ENCODE peak calls at places on chromosomes 7 and 10, in ten cellular contexts. One of them, this sample, is unnamed. For H3K9me3, the result is how much of the 10 kb centered on the place peaks cover.

GRCh38 chr7:155589001-155589980 is 42.9 kb upstream of the CNPY1 start:
- DNase-seq in heart left ventricle: no peak
- DNase-seq in aorta: no peak
- DNase-seq in naive thymus-derived CD4-positive, alpha-beta T cell: no peak
- DNase-seq in spleen: peak
- DNase-seq in A549: no peak
- DNase-seq in tibial artery: peak
- DNase-seq in neural progenitor cell: no peak
- DNase-seq in CD4-positive, alpha-beta memory T cell: no peak
- DNase-seq in IMR-90: no peak
- DNase-seq in this sample: no peak

GRCh38 chr7:140506788-140507464 is 27.6 kb upstream of the MKRN1 start:
- DNase-seq in naive thymus-derived CD4-positive, alpha-beta T cell: no peak
- DNase-seq in IMR-90: peak
- DNase-seq in CD4-positive, alpha-beta memory T cell: no peak
- DNase-seq in A549: peak
- DNase-seq in aorta: no peak
- DNase-seq in spleen: no peak
- DNase-seq in tibial artery: peak
- DNase-seq in heart left ventricle: peak
- DNase-seq in neural progenitor cell: peak
- DNase-seq in this sample: no peak

GRCh38 chr10:3538850-3539531 is 246.0 kb downstream of the KLF6 start:
- DNase-seq in tibial artery: peak
- DNase-seq in A549: peak
- DNase-seq in spleen: no peak
- DNase-seq in naive thymus-derived CD4-positive, alpha-beta T cell: no peak
- DNase-seq in heart left ventricle: no peak
- DNase-seq in CD4-positive, alpha-beta memory T cell: no peak
- DNase-seq in IMR-90: peak
- DNase-seq in aorta: peak
- DNase-seq in neural progenitor cell: peak
- DNase-seq in this sample: no peak

GRCh38 chr7:28687631-28688030 is 270.5 kb downstream of the TRIL start:
- DNase-seq in neural progenitor cell: no peak
- DNase-seq in IMR-90: no peak
- DNase-seq in spleen: no peak
- DNase-seq in A549: no peak
- DNase-seq in aorta: no peak
- DNase-seq in tibial artery: no peak
- DNase-seq in naive thymus-derived CD4-positive, alpha-beta T cell: no peak
- DNase-seq in heart left ventricle: no peak
- DNase-seq in CD4-positive, alpha-beta memory T cell: no peak
- DNase-seq in this sample: no peak

GRCh38 chr7:74449809-74450397 is 3.8 kb upstream of the GTF2IRD1 start:
- DNase-seq in CD4-positive, alpha-beta memory T cell: peak
- DNase-seq in neural progenitor cell: peak
- DNase-seq in aorta: no peak
- DNase-seq in A549: peak
- DNase-seq in spleen: no peak
- DNase-seq in IMR-90: peak
- DNase-seq in tibial artery: no peak
- DNase-seq in naive thymus-derived CD4-positive, alpha-beta T cell: peak
- DNase-seq in heart left ventricle: peak
- DNase-seq in this sample: peak

GRCh38 chr7:35753761-35754603 is 46.9 kb upstream of the SEPTIN7 start:
- DNase-seq in CD4-positive, alpha-beta memory T cell: no peak
- DNase-seq in spleen: no peak
- DNase-seq in IMR-90: peak
- DNase-seq in aorta: no peak
- DNase-seq in heart left ventricle: peak
- DNase-seq in A549: no peak
- DNase-seq in tibial artery: no peak
- DNase-seq in neural progenitor cell: no peak
- DNase-seq in naive thymus-derived CD4-positive, alpha-beta T cell: no peak
- DNase-seq in this sample: no peak

GRCh38 chr7:64098-64521 is 128.3 kb upstream of the FAM20C start:
- DNase-seq in neural progenitor cell: peak
- DNase-seq in naive thymus-derived CD4-positive, alpha-beta T cell: no peak
- DNase-seq in A549: peak
- DNase-seq in heart left ventricle: peak
- DNase-seq in IMR-90: peak
- DNase-seq in spleen: peak
- DNase-seq in CD4-positive, alpha-beta memory T cell: no peak
- DNase-seq in aorta: peak
- DNase-seq in tibial artery: peak
- DNase-seq in this sample: peak

GRCh38 chr7:10889266-10889898 is 84.3 kb upstream of the PHF14 start:
- DNase-seq in naive thymus-derived CD4-positive, alpha-beta T cell: peak
- DNase-seq in IMR-90: peak
- DNase-seq in tibial artery: no peak
- DNase-seq in A549: peak
- DNase-seq in CD4-positive, alpha-beta memory T cell: peak
- DNase-seq in neural progenitor cell: peak
- DNase-seq in aorta: no peak
- DNase-seq in spleen: no peak
- DNase-seq in heart left ventricle: no peak
- DNase-seq in this sample: peak

GRCh38 chr10:86375204-86375603 is 8.6 kb upstream of the GRID1 start:
- DNase-seq in neural progenitor cell: no peak
- DNase-seq in A549: no peak
- DNase-seq in IMR-90: no peak
- DNase-seq in tibial artery: peak
- DNase-seq in heart left ventricle: no peak
- DNase-seq in naive thymus-derived CD4-positive, alpha-beta T cell: no peak
- DNase-seq in aorta: peak
- DNase-seq in spleen: peak
- DNase-seq in CD4-positive, alpha-beta memory T cell: no peak
- DNase-seq in this sample: no peak

GRCh38 chr7:122595885-122596284 is 103.0 kb downstream of the RNF133 start:
- DNase-seq in tibial artery: no peak
- DNase-seq in IMR-90: no peak
- DNase-seq in A549: no peak
- DNase-seq in neural progenitor cell: no peak
- DNase-seq in CD4-positive, alpha-beta memory T cell: no peak
- DNase-seq in heart left ventricle: no peak
- DNase-seq in naive thymus-derived CD4-positive, alpha-beta T cell: no peak
- DNase-seq in aorta: no peak
- DNase-seq in spleen: no peak
- DNase-seq in this sample: no peak

GRCh38 chr10:101043356-101043707 is 12.3 kb downstream of the SFXN3 start:
- DNase-seq in heart left ventricle: no peak
- DNase-seq in tibial artery: no peak
- DNase-seq in naive thymus-derived CD4-positive, alpha-beta T cell: no peak
- DNase-seq in IMR-90: no peak
- DNase-seq in A549: no peak
- DNase-seq in aorta: no peak
- DNase-seq in spleen: no peak
- DNase-seq in neural progenitor cell: no peak
- DNase-seq in CD4-positive, alpha-beta memory T cell: no peak
- DNase-seq in this sample: no peak

GRCh38 chr10:15208221-15208620 is 39.7 kb upstream of the NMT2 start:
- DNase-seq in IMR-90: no peak
- DNase-seq in A549: no peak
- DNase-seq in CD4-positive, alpha-beta memory T cell: no peak
- DNase-seq in tibial artery: no peak
- DNase-seq in neural progenitor cell: no peak
- DNase-seq in heart left ventricle: no peak
- DNase-seq in spleen: no peak
- DNase-seq in aorta: no peak
- DNase-seq in naive thymus-derived CD4-positive, alpha-beta T cell: no peak
- DNase-seq in this sample: no peak

GRCh38 chr7:69399038-69399800 is 199.1 kb upstream of the AUTS2 start:
- DNase-seq in tibial artery: no peak
- DNase-seq in CD4-positive, alpha-beta memory T cell: no peak
- DNase-seq in heart left ventricle: no peak
- DNase-seq in naive thymus-derived CD4-positive, alpha-beta T cell: no peak
- DNase-seq in spleen: peak
- DNase-seq in aorta: no peak
- DNase-seq in A549: no peak
- DNase-seq in neural progenitor cell: peak
- DNase-seq in IMR-90: no peak
- DNase-seq in this sample: peak

GRCh38 chr10:70193391-70193844 is 23.1 kb upstream of the SAR1A start:
- DNase-seq in neural progenitor cell: no peak
- DNase-seq in aorta: no peak
- DNase-seq in A549: no peak
- DNase-seq in tibial artery: no peak
- DNase-seq in heart left ventricle: no peak
- DNase-seq in CD4-positive, alpha-beta memory T cell: no peak
- DNase-seq in naive thymus-derived CD4-positive, alpha-beta T cell: no peak
- DNase-seq in spleen: no peak
- DNase-seq in IMR-90: no peak
- DNase-seq in this sample: peak

GRCh38 chr10:70192325-70192966 is 22.1 kb upstream of the SAR1A start:
- DNase-seq in neural progenitor cell: no peak
- DNase-seq in heart left ventricle: no peak
- DNase-seq in IMR-90: peak
- DNase-seq in spleen: no peak
- DNase-seq in A549: no peak
- DNase-seq in CD4-positive, alpha-beta memory T cell: no peak
- DNase-seq in naive thymus-derived CD4-positive, alpha-beta T cell: no peak
- DNase-seq in tibial artery: no peak
- DNase-seq in aorta: no peak
- DNase-seq in this sample: no peak

GRCh38 chr10:70198696-70199466 is 28.6 kb upstream of the SAR1A start:
- DNase-seq in IMR-90: no peak
- DNase-seq in neural progenitor cell: peak
- DNase-seq in A549: no peak
- DNase-seq in aorta: no peak
- DNase-seq in CD4-positive, alpha-beta memory T cell: no peak
- DNase-seq in naive thymus-derived CD4-positive, alpha-beta T cell: no peak
- DNase-seq in spleen: no peak
- DNase-seq in heart left ventricle: no peak
- DNase-seq in tibial artery: no peak
- DNase-seq in this sample: no peak

GRCh38 chr10:70201105-70201504 is 30.8 kb upstream of the SAR1A start:
- DNase-seq in naive thymus-derived CD4-positive, alpha-beta T cell: no peak
- DNase-seq in CD4-positive, alpha-beta memory T cell: no peak
- DNase-seq in tibial artery: no peak
- DNase-seq in IMR-90: no peak
- DNase-seq in neural progenitor cell: no peak
- DNase-seq in aorta: no peak
- DNase-seq in heart left ventricle: no peak
- DNase-seq in spleen: no peak
- DNase-seq in A549: no peak
- DNase-seq in this sample: no peak

DNA sequence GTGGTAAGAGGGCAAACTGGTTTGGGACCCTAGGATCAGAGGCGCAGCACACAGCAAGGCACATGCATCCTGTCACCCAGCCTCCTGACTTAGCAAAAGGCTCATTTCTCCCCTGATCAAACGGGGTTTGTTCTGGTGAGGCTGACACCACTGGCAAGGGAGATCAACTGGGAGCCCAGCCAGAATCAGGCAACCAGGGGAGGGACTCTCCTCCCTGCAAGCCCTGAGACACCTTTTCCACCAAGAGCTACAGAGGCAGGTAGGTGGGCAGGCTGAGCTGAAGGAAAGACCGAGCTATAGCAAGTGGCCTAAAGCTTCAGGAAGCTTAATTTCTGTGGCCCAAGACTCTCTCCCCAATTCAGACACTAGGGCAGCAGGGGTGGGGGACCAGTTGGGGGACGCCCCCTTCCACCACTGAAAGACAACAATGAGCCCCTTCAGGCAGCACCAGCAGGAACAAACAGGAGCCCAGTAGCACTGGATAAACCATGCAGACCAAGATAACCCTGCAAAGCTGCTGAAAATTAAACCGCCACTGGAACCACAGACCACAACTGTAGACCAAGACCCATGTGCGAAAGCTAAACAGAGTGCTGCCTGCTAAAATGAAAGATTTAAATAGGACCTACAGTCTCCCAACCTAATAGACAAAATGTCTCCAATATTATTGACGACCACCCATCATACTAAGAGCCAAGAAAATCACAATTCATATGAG is 27.1 kb upstream of the SAR1A start:
- DNase-seq in aorta: no peak
- DNase-seq in A549: no peak
- DNase-seq in heart left ventricle: no peak
- DNase-seq in neural progenitor cell: no peak
- DNase-seq in CD4-positive, alpha-beta memory T cell: no peak
- DNase-seq in tibial artery: no peak
- DNase-seq in spleen: no peak
- DNase-seq in IMR-90: no peak
- DNase-seq in naive thymus-derived CD4-positive, alpha-beta T cell: no peak
- DNase-seq in this sample: no peak
- H3K27ac ChIP-seq in aorta: no peak
- H3K27ac ChIP-seq in A549: no peak
- H3K27ac ChIP-seq in heart left ventricle: no peak
- H3K27ac ChIP-seq in neural progenitor cell: no peak
- H3K27ac ChIP-seq in CD4-positive, alpha-beta memory T cell: no peak
- H3K27ac ChIP-seq in tibial artery: no peak
- H3K27ac ChIP-seq in spleen: no peak
- H3K27ac ChIP-seq in IMR-90: no peak
- H3K27ac ChIP-seq in naive thymus-derived CD4-positive, alpha-beta T cell: no peak
- H3K27ac ChIP-seq in this sample: no peak

DNA sequence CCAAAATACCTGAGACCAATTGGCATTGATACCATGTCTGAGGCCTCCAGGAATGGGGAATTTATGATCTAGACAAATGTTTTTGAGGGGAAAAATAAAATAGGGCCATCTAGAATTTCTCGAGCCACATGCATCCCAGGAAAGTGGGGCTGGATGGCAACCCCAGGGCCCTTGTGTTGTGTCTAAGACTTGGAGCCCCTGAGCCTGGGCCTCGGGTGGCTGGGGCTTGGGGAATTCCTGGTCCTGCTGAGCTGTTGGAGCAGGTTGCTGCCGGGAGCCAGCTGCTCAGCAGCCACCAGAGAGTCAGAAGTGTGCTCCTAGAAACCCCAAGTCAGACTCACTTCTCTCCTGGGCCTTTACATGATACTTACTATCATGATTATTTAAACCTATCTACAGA is 172.9 kb downstream of the WDR37 start:
- DNase-seq in spleen: no peak
- DNase-seq in aorta: no peak
- DNase-seq in A549: no peak
- DNase-seq in CD4-positive, alpha-beta memory T cell: no peak
- DNase-seq in naive thymus-derived CD4-positive, alpha-beta T cell: no peak
- DNase-seq in heart left ventricle: no peak
- DNase-seq in neural progenitor cell: no peak
- DNase-seq in IMR-90: no peak
- DNase-seq in tibial artery: no peak
- DNase-seq in this sample: no peak
- H3K9me3 ChIP-seq in spleen: under half
- H3K9me3 ChIP-seq in aorta: under half
- H3K9me3 ChIP-seq in A549: under half
- H3K9me3 ChIP-seq in CD4-positive, alpha-beta memory T cell: under half
- H3K9me3 ChIP-seq in naive thymus-derived CD4-positive, alpha-beta T cell: under half
- H3K9me3 ChIP-seq in heart left ventricle: under half
- H3K9me3 ChIP-seq in neural progenitor cell: under half
- H3K9me3 ChIP-seq in IMR-90: under half
- H3K9me3 ChIP-seq in tibial artery: under half
- H3K9me3 ChIP-seq in this sample: under half

GRCh38 chr10:62038609-62039190 is 137.2 kb downstream of the ARID5B start:
- DNase-seq in neural progenitor cell: peak
- DNase-seq in IMR-90: peak
- DNase-seq in tibial artery: peak
- DNase-seq in A549: peak
- DNase-seq in CD4-positive, alpha-beta memory T cell: peak
- DNase-seq in aorta: peak
- DNase-seq in spleen: peak
- DNase-seq in naive thymus-derived CD4-positive, alpha-beta T cell: peak
- DNase-seq in heart left ventricle: peak
- DNase-seq in this sample: peak
- H3K27ac ChIP-seq in neural progenitor cell: no peak
- H3K27ac ChIP-seq in IMR-90: peak
- H3K27ac ChIP-seq in tibial artery: peak
- H3K27ac ChIP-seq in A549: peak
- H3K27ac ChIP-seq in CD4-positive, alpha-beta memory T cell: no peak
- H3K27ac ChIP-seq in aorta: peak
- H3K27ac ChIP-seq in spleen: peak
- H3K27ac ChIP-seq in naive thymus-derived CD4-positive, alpha-beta T cell: peak
- H3K27ac ChIP-seq in heart left ventricle: peak
- H3K27ac ChIP-seq in this sample: no peak

GRCh38 chr7:56218510-56218909 is 102.3 kb upstream of the NUPR2 start:
- DNase-seq in aorta: no peak
- DNase-seq in heart left ventricle: no peak
- DNase-seq in naive thymus-derived CD4-positive, alpha-beta T cell: no peak
- DNase-seq in A549: no peak
- DNase-seq in IMR-90: no peak
- DNase-seq in neural progenitor cell: no peak
- DNase-seq in CD4-positive, alpha-beta memory T cell: no peak
- DNase-seq in spleen: no peak
- DNase-seq in tibial artery: no peak
- DNase-seq in this sample: no peak
- H3K9me3 ChIP-seq in aorta: under half
- H3K9me3 ChIP-seq in heart left ventricle: under half
- H3K9me3 ChIP-seq in naive thymus-derived CD4-positive, alpha-beta T cell: under half
- H3K9me3 ChIP-seq in A549: under half
- H3K9me3 ChIP-seq in IMR-90: under half
- H3K9me3 ChIP-seq in neural progenitor cell: under half
- H3K9me3 ChIP-seq in CD4-positive, alpha-beta memory T cell: under half
- H3K9me3 ChIP-seq in spleen: half or more
- H3K9me3 ChIP-seq in tibial artery: under half
- H3K9me3 ChIP-seq in this sample: under half